ENCODE peak calls at places on chromosomes 12 and 14, in four cellular contexts. A, F, J and K are unnamed samples.

GRCh38 chr14:91402278-91403068 is 15.1 kb downstream of the CCDC88C start:
- DNase-seq in A (no peak), J (peak; percentile 59), F (no peak), K (no peak)

GRCh38 chr14:79972230-79972629 is 239.1 kb downstream of the DIO2 start:
- DNase-seq in A (no peak), F (no peak), J (no peak), K (no peak)

GRCh38 chr12:107379852-107380567 is 286.7 kb upstream of the CRY1 start:
- DNase-seq in J (no peak), F (peak; percentile 39), A (no peak), K (peak; percentile 26)

GRCh38 chr12:94951071-94951639 is 52.3 kb downstream of the NDUFA12 start:
- DNase-seq in F (no peak), A (peak; percentile 51), J (peak; percentile 20), K (no peak)

GRCh38 chr12:48924617-48925217 is 575 bp downstream of the FKBP11 start:
- DNase-seq in A (peak; percentile 77), J (no peak), F (no peak), K (no peak)

GRCh38 chr12:12333980-12334709 is 15.9 kb downstream of the MANSC1 start:
- DNase-seq in A (peak; percentile 80), J (peak; percentile 64), F (peak; percentile 47), K (peak; percentile 23)

GRCh38 chr14:53151867-53152626 is 1.1 kb downstream of the DDHD1 start:
- DNase-seq in A (peak; percentile 81), F (peak; percentile 34), J (peak; percentile 28), K (peak; percentile 82)

GRCh38 chr14:69879175-69880047 is at the start of gene SMOC1:
- DNase-seq in F (no peak), A (peak; percentile 87), J (peak; percentile 9), K (no peak)

GRCh38 chr14:68715032-68715924 is 77.6 kb downstream of the ZFP36L1 start:
- DNase-seq in J (no peak), A (no peak), F (no peak), K (no peak)

GRCh38 chr14:56195727-56196126 is 77.5 kb downstream of the PELI2 start:
- DNase-seq in F (no peak), J (no peak), A (no peak), K (no peak)

GRCh38 chr14:68772761-68773381 is 20.0 kb downstream of the ZFP36L1 start:
- DNase-seq in J (no peak), A (no peak), F (no peak), K (no peak)

GRCh38 chr14:96246535-96246839 is 9.5 kb upstream of the BDKRB1 start:
- DNase-seq in J (no peak), F (no peak), A (no peak), K (no peak)

GRCh38 chr12:97160277-97160676 is 253.2 kb downstream of the NEDD1 start:
- DNase-seq in F (no peak), A (no peak), J (no peak), K (no peak)

GRCh38 chr14:70585221-70585620 is 15.2 kb downstream of the MED6 start:
- DNase-seq in F (no peak), J (no peak), A (no peak), K (peak; percentile 26)

GRCh38 chr14:75044760-75045159 is 6.5 kb downstream of the MLH3 start:
- DNase-seq in F (no peak), J (no peak), A (peak; percentile 28), K (no peak)

GRCh38 chr12:25376392-25376791 is 125.7 kb upstream of the KRAS start:
- DNase-seq in J (no peak), A (no peak), F (no peak), K (no peak)

GRCh38 chr14:38646391-38646790 is 390.5 kb upstream of the CLEC14A start:
- DNase-seq in J (no peak), F (no peak), A (no peak), K (no peak)

GRCh38 chr14:90299408-90299807 is 32.3 kb downstream of the NRDE2 start:
- DNase-seq in J (no peak), A (no peak), F (no peak), K (no peak)

GRCh38 chr12:44286336-44286735 is 450.5 kb downstream of the TMEM117 start:
- DNase-seq in F (no peak), A (no peak), J (no peak), K (no peak)

GRCh38 chr12:13713746-13714400 is 267.5 kb downstream of the GRIN2B start:
- DNase-seq in F (no peak), A (no peak), J (no peak), K (no peak)

GRCh38 chr12:84599539-84599938 is 313.1 kb downstream of the SLC6A15 start:
- DNase-seq in J (no peak), A (no peak), F (peak; percentile 46), K (no peak)

GRCh38 chr14:70303528-70304293 is 55.8 kb downstream of the COX16 start:
- DNase-seq in F (no peak), J (peak; percentile 15), A (no peak), K (no peak)

GRCh38 chr12:3797649-3798048 is 44.7 kb upstream of the CRACR2A start:
- DNase-seq in J (no peak), A (no peak), F (no peak), K (no peak)

GRCh38 chr12:124347335-124347734 is 52.4 kb downstream of the RFLNA start:
- DNase-seq in F (no peak), J (no peak), A (no peak), K (no peak)

GRCh38 chr12:46131729-46132128 is 137.1 kb downstream of the SLC38A1 start:
- DNase-seq in F (peak; percentile 55), A (no peak), J (no peak), K (peak; percentile 83)

GRCh38 chr14:89304972-89305703 is 111.9 kb downstream of the FOXN3 start:
- DNase-seq in F (no peak), J (no peak), A (peak; percentile 42), K (no peak)

GRCh38 chr12:115710104-115710564 is 567.4 kb downstream of the MED13L start:
- DNase-seq in A (no peak), J (no peak), F (no peak), K (no peak)

GRCh38 chr12:3202734-3203446 is 125.7 kb downstream of the TSPAN9 start:
- DNase-seq in A (peak; percentile 83), J (peak; percentile 78), F (no peak), K (peak; percentile 48)

GRCh38 chr14:23240661-23241060 is 2.9 kb downstream of the RNF212B start:
- DNase-seq in F (no peak), A (no peak), J (no peak), K (no peak)

GRCh38 chr12:2936301-2936700 is 22.9 kb upstream of the TEAD4 start:
- DNase-seq in F (no peak), A (no peak), J (no peak), K (no peak)

GRCh38 chr14:68848253-68848652 is 55.4 kb upstream of the ZFP36L1 start:
- DNase-seq in J (no peak), F (no peak), A (no peak), K (no peak)

GRCh38 chr14:103138483-103139370 is 15.5 kb downstream of the TNFAIP2 start:
- DNase-seq in A (no peak), F (no peak), J (no peak), K (no peak)

GRCh38 chr12:109287181-109287580 is 21.9 kb downstream of the FOXN4 start:
- DNase-seq in F (no peak), A (no peak), J (no peak), K (no peak)

GRCh38 chr12:48717252-48717695 is 767 bp upstream of the CCNT1 start:
- DNase-seq in A (no peak), F (no peak), J (no peak), K (no peak)

GRCh38 chr12:96238336-96239031 is 44.3 kb downstream of the ELK3 start:
- DNase-seq in J (no peak), F (no peak), A (no peak), K (no peak)

DNA sequence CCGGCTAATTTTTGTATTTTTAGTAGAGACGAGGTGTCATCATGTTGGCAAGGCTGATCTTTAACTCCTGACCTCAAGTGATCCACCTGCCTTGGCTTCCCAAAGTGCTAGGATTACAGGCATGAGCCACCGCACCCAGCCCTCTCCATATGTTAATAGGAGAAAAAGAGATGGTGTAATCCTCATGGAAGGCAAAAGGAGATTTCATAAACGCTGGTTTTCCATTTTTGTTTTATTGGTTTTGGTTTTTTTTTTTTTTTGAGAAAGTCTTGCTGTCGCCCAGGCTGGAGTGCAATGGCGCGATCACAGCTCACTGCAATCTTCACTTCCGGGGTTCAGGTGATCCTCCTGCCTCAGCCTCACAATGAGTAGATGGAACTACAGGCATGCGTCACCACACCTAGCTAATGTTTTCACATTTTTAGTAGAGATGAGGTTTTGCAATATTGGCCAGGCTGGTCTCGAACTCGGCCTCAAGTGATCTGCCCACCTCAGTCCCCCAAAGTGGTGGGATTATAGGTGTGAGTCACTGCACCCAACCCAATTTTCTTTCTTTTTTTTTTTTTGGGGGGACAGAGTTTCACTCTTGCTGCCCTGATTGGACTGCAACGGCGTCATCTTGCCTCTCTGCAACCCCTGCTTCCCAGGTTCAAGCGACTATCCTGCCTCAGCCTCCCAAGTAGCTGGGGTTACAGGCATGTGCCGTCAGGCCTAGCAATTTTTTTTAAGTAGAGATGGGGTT is 8.1 kb downstream of the PTGES3 start:
- DNase-seq in F (no peak), J (no peak), A (no peak), K (no peak)
- TF ChIP-seq JUND in F (no peak), J (no peak), A (no peak), K (no peak)

GRCh38 chr14:64726585-64726890 is 22.3 kb downstream of the PLEKHG3 start:
- DNase-seq in F (peak; percentile 66), A (no peak), J (no peak), K (no peak)
- TF ChIP-seq JUND in F (no peak), A (no peak), J (no peak), K (no peak)

DNA sequence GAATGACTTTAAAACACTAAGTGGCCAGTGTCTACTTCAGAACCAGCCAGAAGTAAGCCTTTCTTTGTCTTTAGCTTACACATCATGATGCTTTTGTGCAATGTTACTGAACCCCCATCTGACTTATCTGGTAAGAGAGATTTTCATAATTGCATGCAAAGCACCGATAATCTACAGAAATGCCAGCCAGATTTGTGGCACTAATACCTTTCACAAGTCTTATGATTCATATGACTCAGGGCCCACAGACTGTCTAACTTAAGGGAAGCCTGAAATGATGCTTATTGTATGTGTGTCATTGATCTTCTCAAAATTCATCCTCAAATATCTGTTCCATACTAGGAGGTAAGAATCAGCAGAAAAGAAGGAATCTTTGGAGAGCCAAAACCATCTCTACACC is 18.0 kb downstream of the IGF1 start:
- DNase-seq in J (no peak), F (no peak), A (no peak), K (no peak)
- TF ChIP-seq JUND in J (no peak), F (no peak), A (no peak), K (no peak)

GRCh38 chr14:105478624-105479305 is 4.1 kb downstream of the CRIP2 start:
- DNase-seq in J (no peak), A (no peak), F (no peak), K (no peak)
- TF ChIP-seq JUND in J (no peak), A (no peak), F (no peak), K (no peak)

DNA sequence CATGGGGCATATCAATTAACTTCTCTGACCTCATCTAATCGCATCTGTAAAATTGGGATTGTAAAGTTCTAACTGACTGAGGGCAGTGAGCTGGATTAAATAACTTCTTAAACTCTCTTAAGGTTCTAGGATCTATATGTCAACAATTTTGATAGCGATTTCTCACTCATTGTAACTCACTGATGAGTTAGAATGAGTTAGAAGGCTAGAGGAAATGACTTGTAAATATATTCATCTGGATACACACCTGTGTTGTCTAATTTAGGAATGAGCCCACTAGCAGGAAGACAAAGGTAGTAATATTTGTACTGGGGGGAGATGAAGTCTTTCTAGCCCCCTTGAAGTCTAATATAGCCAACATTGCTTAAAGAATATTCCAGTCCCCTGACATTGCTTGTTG is 46.3 kb upstream of the CERS5 start:
- DNase-seq in A (no peak), F (no peak), J (no peak), K (no peak)
- TF ChIP-seq JUND in A (no peak), F (no peak), J (no peak), K (no peak)